ENCODE peak calls at places on chromosomes 16 and 17, in four cellular contexts. One of them, this sample, is unnamed.
A peak's percentile ranks its signal among the peaks of the same experiment; 100 is the strongest.

GRCh38 chr17:77148109-77148958 is 7.6 kb downstream of the SEC14L1 start:
- DNase-seq in RCC 7860: no peak
- DNase-seq in SK-N-SH: no peak
- DNase-seq in AG08396: no peak
- DNase-seq in this sample: no peak

GRCh38 chr16:89466920-89467319 is 23.4 kb downstream of the ANKRD11 start:
- DNase-seq in SK-N-SH: no peak
- DNase-seq in AG08396: no peak
- DNase-seq in RCC 7860: no peak
- DNase-seq in this sample: no peak

GRCh38 chr16:14486520-14487303 is 143.3 kb downstream of the PARN start:
- DNase-seq in AG08396: peak; percentile 86
- DNase-seq in RCC 7860: peak; percentile 87
- DNase-seq in SK-N-SH: peak; percentile 68
- DNase-seq in this sample: no peak

GRCh38 chr17:68398731-68399637 is 58.3 kb downstream of the WIPI1 start:
- DNase-seq in AG08396: peak; percentile 79
- DNase-seq in RCC 7860: peak; percentile 51
- DNase-seq in SK-N-SH: peak; percentile 86
- DNase-seq in this sample: peak; percentile 39

GRCh38 chr17:4710693-4711634 is 532 bp downstream of the ARRB2 start:
- DNase-seq in RCC 7860: no peak
- DNase-seq in SK-N-SH: peak; percentile 72
- DNase-seq in AG08396: no peak
- DNase-seq in this sample: no peak

GRCh38 chr16:19883296-19883951 is 1.2 kb downstream of the GPRC5B start:
- DNase-seq in AG08396: peak; percentile 29
- DNase-seq in SK-N-SH: peak; percentile 60
- DNase-seq in RCC 7860: no peak
- DNase-seq in this sample: peak; percentile 86

GRCh38 chr17:67477687-67478086 is 100.6 kb downstream of the PITPNC1 start:
- DNase-seq in SK-N-SH: no peak
- DNase-seq in RCC 7860: peak; percentile 25
- DNase-seq in AG08396: peak; percentile 48
- DNase-seq in this sample: no peak

GRCh38 chr17:29379084-29379811 is 10.9 kb upstream of the TAOK1 start:
- DNase-seq in AG08396: no peak
- DNase-seq in SK-N-SH: no peak
- DNase-seq in RCC 7860: no peak
- DNase-seq in this sample: no peak

GRCh38 chr17:75237100-75238014 is 24.0 kb downstream of the GGA3 start:
- DNase-seq in AG08396: no peak
- DNase-seq in RCC 7860: no peak
- DNase-seq in SK-N-SH: no peak
- DNase-seq in this sample: no peak

GRCh38 chr16:21134053-21134452 is 16.6 kb downstream of the DNAH3 start:
- DNase-seq in AG08396: no peak
- DNase-seq in RCC 7860: no peak
- DNase-seq in SK-N-SH: no peak
- DNase-seq in this sample: no peak

GRCh38 chr16:23836404-23837291 is 865 bp downstream of the PRKCB start:
- DNase-seq in SK-N-SH: peak; percentile 55
- DNase-seq in RCC 7860: no peak
- DNase-seq in AG08396: no peak
- DNase-seq in this sample: no peak

GRCh38 chr17:40707720-40708119 is 4.2 kb upstream of the KRT24 start:
- DNase-seq in SK-N-SH: no peak
- DNase-seq in AG08396: no peak
- DNase-seq in RCC 7860: peak; percentile 32
- DNase-seq in this sample: no peak

GRCh38 chr17:76003915-76004314 is 3.3 kb downstream of the CDK3 start:
- DNase-seq in AG08396: no peak
- DNase-seq in RCC 7860: no peak
- DNase-seq in SK-N-SH: peak; percentile 19
- DNase-seq in this sample: no peak

GRCh38 chr16:2767140-2767731 is 9.8 kb downstream of the ELOB start:
- DNase-seq in SK-N-SH: no peak
- DNase-seq in AG08396: no peak
- DNase-seq in RCC 7860: no peak
- DNase-seq in this sample: no peak

GRCh38 chr17:14741516-14741915 is 440.6 kb downstream of the HS3ST3B1 start:
- DNase-seq in RCC 7860: no peak
- DNase-seq in SK-N-SH: no peak
- DNase-seq in AG08396: no peak
- DNase-seq in this sample: no peak

GRCh38 chr17:18270046-18270850 is 9.8 kb downstream of the MIEF2 start:
- DNase-seq in SK-N-SH: no peak
- DNase-seq in RCC 7860: no peak
- DNase-seq in AG08396: no peak
- DNase-seq in this sample: no peak

GRCh38 chr17:54544239-54544638 is 356.4 kb upstream of the TOM1L1 start:
- DNase-seq in RCC 7860: no peak
- DNase-seq in AG08396: no peak
- DNase-seq in SK-N-SH: peak; percentile 8
- DNase-seq in this sample: no peak

GRCh38 chr16:85521737-85522042 is 91.4 kb upstream of the GSE1 start:
- DNase-seq in AG08396: no peak
- DNase-seq in RCC 7860: no peak
- DNase-seq in SK-N-SH: no peak
- DNase-seq in this sample: no peak

GRCh38 chr17:40474419-40475002 is 26.9 kb downstream of the TNS4 start:
- DNase-seq in AG08396: no peak
- DNase-seq in SK-N-SH: no peak
- DNase-seq in RCC 7860: no peak
- DNase-seq in this sample: no peak

GRCh38 chr16:74745109-74745615 is 29.5 kb downstream of the FA2H start:
- DNase-seq in SK-N-SH: no peak
- DNase-seq in AG08396: no peak
- DNase-seq in RCC 7860: no peak
- DNase-seq in this sample: no peak

GRCh38 chr17:73691321-73691766 is 47.1 kb upstream of the SDK2 start:
- DNase-seq in AG08396: no peak
- DNase-seq in RCC 7860: no peak
- DNase-seq in SK-N-SH: no peak
- DNase-seq in this sample: no peak

GRCh38 chr16:55663225-55663624 is 7.4 kb downstream of the SLC6A2 start:
- DNase-seq in SK-N-SH: no peak
- DNase-seq in AG08396: no peak
- DNase-seq in RCC 7860: no peak
- DNase-seq in this sample: no peak

GRCh38 chr17:58344791-58345157 is 7.2 kb downstream of the SUPT4H1 start:
- DNase-seq in SK-N-SH: no peak
- DNase-seq in RCC 7860: no peak
- DNase-seq in AG08396: no peak
- DNase-seq in this sample: no peak

GRCh38 chr16:66081967-66082366 is 284.5 kb upstream of the CDH5 start:
- DNase-seq in RCC 7860: no peak
- DNase-seq in AG08396: peak; percentile 14
- DNase-seq in SK-N-SH: no peak
- DNase-seq in this sample: no peak

GRCh38 chr17:50059759-50060273 is 3.9 kb downstream of the ITGA3 start:
- DNase-seq in RCC 7860: peak; percentile 43
- DNase-seq in SK-N-SH: no peak
- DNase-seq in AG08396: no peak
- DNase-seq in this sample: no peak

GRCh38 chr16:56606688-56607618 is 1.4 kb upstream of the MT2A start:
- DNase-seq in AG08396: peak; percentile 87
- DNase-seq in RCC 7860: peak; percentile 99
- DNase-seq in SK-N-SH: no peak
- DNase-seq in this sample: no peak

GRCh38 chr16:78984324-78984723 is 616.2 kb downstream of the MAF start:
- DNase-seq in AG08396: no peak
- DNase-seq in RCC 7860: no peak
- DNase-seq in SK-N-SH: no peak
- DNase-seq in this sample: no peak

GRCh38 chr16:11384184-11384955 is 39.1 kb downstream of the RMI2 start:
- DNase-seq in RCC 7860: no peak
- DNase-seq in AG08396: no peak
- DNase-seq in SK-N-SH: no peak
- DNase-seq in this sample: no peak